ENCODE peak calls at places on chromosomes 16 and 17, in five cellular contexts. N is DND-41, V is psoas muscle, I is cardiac muscle cell, R is esophagus squamous epithelium. L is an unnamed sample. For H3K4me1, the result is how much of the 10 kb centered on the place peaks cover.

GRCh38 chr17:44540246-44541084 is 16.8 kb upstream of the FZD2 start:
- DNase-seq in R (no peak), N (no peak), I (no peak), V (no peak), L (no peak)

GRCh38 chr17:46167826-46168569 is 25.2 kb downstream of the KANSL1 start:
- DNase-seq in I (no peak), N (no peak), R (no peak), V (no peak), L (no peak)

GRCh38 chr17:80260791-80261158 is at the start of gene RNF213:
- DNase-seq in R (no peak), V (peak), I (peak), N (peak), L (peak)

GRCh38 chr17:13031718-13032350 is 14.0 kb upstream of the ELAC2 start:
- DNase-seq in R (no peak), N (peak), V (peak), I (peak), L (peak)

GRCh38 chr16:53061701-53062159 is 6.9 kb downstream of the CHD9 start:
- DNase-seq in N (peak), I (no peak), R (no peak), V (peak), L (no peak)

GRCh38 chr17:13864551-13864950 is 204.8 kb upstream of the COX10 start:
- DNase-seq in R (no peak), V (no peak), N (no peak), I (no peak), L (no peak)

GRCh38 chr16:28838558-28838918 is 7.6 kb downstream of the TUFM start:
- DNase-seq in V (no peak), R (no peak), N (no peak), I (no peak), L (no peak)

GRCh38 chr17:50212121-50212843 is 10.9 kb upstream of the COL1A1 start:
- DNase-seq in V (no peak), R (no peak), N (no peak), I (no peak), L (no peak)

GRCh38 chr17:65785109-65785508 is 223.7 kb upstream of the AXIN2 start:
- DNase-seq in I (no peak), R (no peak), N (no peak), V (no peak), L (no peak)

GRCh38 chr17:8226536-8227237 is 16.3 kb upstream of the AURKB start:
- DNase-seq in R (no peak), I (peak), N (no peak), V (peak), L (no peak)

GRCh38 chr16:974606-975312 is 4.0 kb upstream of the LMF1 start:
- DNase-seq in V (peak), I (peak), R (no peak), N (no peak), L (no peak)

GRCh38 chr17:5000237-5000639 is 2.5 kb downstream of the KIF1C start:
- DNase-seq in N (no peak), I (peak), R (no peak), V (peak), L (peak)

GRCh38 chr16:48596326-48596725 is 13.7 kb downstream of the N4BP1 start:
- DNase-seq in N (no peak), I (no peak), R (no peak), V (no peak), L (peak)

GRCh38 chr16:48607056-48607825 is 2.7 kb downstream of the N4BP1 start:
- DNase-seq in I (no peak), N (no peak), R (no peak), V (no peak), L (no peak)

GRCh38 chr17:31560836-31561235 is 169.4 kb downstream of the RAB11FIP4 start:
- DNase-seq in I (no peak), N (no peak), V (no peak), R (no peak), L (no peak)

GRCh38 chr17:31559647-31560501 is 168.4 kb downstream of the RAB11FIP4 start:
- DNase-seq in V (peak), N (no peak), I (no peak), R (no peak), L (no peak)

GRCh38 chr17:31556969-31557620 is 165.6 kb downstream of the RAB11FIP4 start:
- DNase-seq in V (no peak), I (no peak), N (no peak), R (no peak), L (no peak)

GRCh38 chr17:31561469-31562412 is 170.3 kb downstream of the RAB11FIP4 start:
- DNase-seq in R (no peak), I (no peak), V (peak), N (no peak), L (no peak)

GRCh38 chr17:31558748-31559646 is 167.5 kb downstream of the RAB11FIP4 start:
- DNase-seq in N (peak), V (peak), I (peak), R (no peak), L (peak)
- H3K27ac ChIP-seq in N (no peak), V (peak), I (no peak), R (peak), L (no peak)

DNA sequence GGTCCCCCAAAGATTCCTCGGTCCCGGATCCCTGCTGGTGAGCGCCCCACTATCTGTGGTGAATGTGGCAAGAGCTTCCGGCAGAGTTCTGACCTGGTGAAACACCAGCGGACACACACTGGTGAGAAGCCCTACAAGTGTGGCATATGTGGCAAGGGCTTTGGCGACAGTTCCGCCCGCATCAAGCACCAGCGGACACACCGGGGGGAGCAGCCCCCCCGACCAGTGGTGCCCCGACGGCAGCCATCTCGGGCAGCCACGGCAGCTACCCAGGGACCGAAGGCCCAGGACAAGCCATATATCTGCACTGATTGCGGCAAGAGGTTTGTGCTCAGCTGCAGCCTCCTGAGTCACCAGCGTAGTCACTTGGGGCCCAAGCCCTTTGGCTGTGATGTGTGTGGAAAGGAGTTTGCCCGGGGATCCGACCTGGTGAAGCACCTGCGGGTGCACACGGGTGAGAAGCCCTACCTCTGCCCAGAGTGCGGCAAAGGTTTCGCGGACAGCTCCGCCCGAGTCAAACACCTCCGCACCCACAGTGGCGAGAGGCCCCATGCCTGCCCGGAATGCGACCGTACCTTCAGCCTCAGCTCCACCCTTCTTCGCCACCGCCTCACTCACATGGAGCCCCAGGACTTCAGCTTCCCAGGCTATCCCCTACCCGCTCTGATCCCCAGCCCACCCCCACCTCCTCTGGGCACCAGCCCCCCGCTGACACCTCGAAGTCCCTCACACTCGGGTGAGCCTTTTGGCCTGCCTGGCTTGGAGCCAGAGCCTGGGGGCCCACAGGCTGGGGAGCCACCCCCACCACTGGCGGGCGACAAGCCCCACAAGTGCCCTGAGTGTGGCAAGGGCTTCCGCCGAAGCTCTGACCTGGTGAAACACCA is 2.8 kb downstream of the ZNF48 start:
- DNase-seq in N (no peak), I (no peak), R (no peak), V (no peak), L (no peak)
- H3K4me3 ChIP-seq in N (no peak), I (no peak), R (no peak), V (no peak), L (no peak)

DNA sequence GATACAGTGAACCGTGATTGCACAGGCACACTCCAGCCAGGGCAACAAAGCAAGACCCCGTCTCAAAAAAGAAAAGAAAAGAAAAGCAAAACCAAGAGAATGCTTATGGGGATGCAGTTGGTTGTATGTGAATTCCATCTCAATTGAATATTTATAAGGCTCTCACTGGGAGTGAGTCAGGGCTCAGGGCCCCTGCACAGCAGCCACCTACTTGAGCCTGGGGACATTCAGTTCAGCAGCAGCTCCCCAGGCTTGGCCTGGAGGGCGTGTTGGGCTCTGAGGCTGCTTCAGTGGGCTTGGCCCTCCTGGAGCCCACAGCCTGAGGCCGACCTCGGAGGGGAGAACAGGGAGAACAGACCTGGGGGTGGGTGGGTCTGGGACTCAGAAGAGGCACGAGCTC is 24.6 kb downstream of the ZFPM1 start:
- DNase-seq in I (no peak), N (no peak), R (no peak), V (no peak), L (no peak)
- H3K4me1 ChIP-seq in I (under half), N (under half), R (under half), V (under half), L (half or more)

GRCh38 chr16:68992521-68992920 is 112.9 kb upstream of the HAS3 start:
- DNase-seq in R (no peak), V (no peak), I (no peak), N (no peak), L (no peak)
- H3K27ac ChIP-seq in R (peak), V (no peak), I (no peak), N (no peak), L (no peak)

DNA sequence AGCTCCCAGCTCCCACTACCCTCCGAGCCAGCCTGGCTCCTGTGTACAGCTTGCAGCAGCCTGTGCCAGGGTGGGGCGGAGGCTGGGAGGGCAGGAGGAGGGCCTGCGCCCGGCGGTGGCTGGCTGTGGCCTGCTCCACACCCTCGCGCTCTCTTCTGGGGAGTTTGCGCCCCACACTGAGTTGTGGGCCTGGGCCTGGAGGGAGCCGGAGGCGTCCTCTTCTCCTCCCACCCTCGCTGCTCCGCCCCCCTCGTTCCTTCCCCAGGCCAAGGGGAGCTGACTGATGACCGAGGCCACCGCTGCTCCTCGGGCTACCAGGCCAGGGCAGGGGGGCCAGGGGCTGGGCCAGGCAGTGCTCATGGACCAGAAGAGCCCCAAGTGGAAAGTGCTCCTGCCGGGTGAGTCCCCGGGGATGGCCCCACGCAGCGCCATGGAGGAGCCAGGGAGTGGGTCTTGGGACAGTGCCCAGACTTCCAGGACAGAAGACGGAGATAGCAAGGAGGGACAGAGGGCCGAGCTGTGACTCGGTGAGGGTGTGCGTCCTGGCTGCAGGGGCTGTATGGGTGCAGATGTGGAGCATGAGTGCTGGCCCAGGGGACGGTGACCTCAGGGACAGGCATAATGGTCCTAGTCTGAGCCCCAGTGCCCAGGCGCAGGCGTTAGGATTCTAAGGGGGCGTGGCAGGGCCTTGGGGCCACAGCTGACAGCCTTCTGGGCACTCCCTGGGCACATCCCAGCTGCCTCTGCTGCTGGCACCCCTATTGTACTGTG is 242.1 kb upstream of the GSE1 start:
- DNase-seq in N (no peak), R (no peak), V (peak), I (no peak), L (no peak)
- H3K4me3 ChIP-seq in N (no peak), R (peak), V (no peak), I (no peak), L (no peak)

GRCh38 chr17:37830151-37830993 is 85.5 kb upstream of the HNF1B start:
- DNase-seq in I (no peak), R (no peak), V (no peak), N (no peak), L (no peak)

GRCh38 chr17:37827905-37828304 is 83.0 kb upstream of the HNF1B start:
- DNase-seq in V (no peak), R (no peak), N (no peak), I (no peak), L (no peak)

GRCh38 chr17:37828313-37829124 is 83.7 kb upstream of the HNF1B start:
- DNase-seq in I (no peak), V (no peak), R (no peak), N (no peak), L (no peak)

GRCh38 chr17:37831492-37831891 is 86.6 kb upstream of the HNF1B start:
- DNase-seq in V (no peak), I (no peak), N (no peak), R (no peak), L (no peak)

GRCh38 chr17:37829446-37830142 is 84.7 kb upstream of the HNF1B start:
- DNase-seq in I (no peak), V (no peak), N (no peak), R (no peak), L (no peak)
- H3K4me1 ChIP-seq in I (under half), V (under half), N (under half), R (under half), L (under half)

GRCh38 chr16:3138342-3138741 is 3.5 kb downstream of the ZNF213 start:
- DNase-seq in N (no peak), R (no peak), I (no peak), V (no peak), L (no peak)

GRCh38 chr16:3131755-3132377 is 3.0 kb upstream of the ZNF213 start:
- DNase-seq in N (peak), V (peak), I (peak), R (no peak), L (no peak)

GRCh38 chr16:3137267-3137666 is 2.4 kb downstream of the ZNF213 start:
- DNase-seq in V (no peak), R (no peak), I (no peak), N (no peak), L (no peak)

GRCh38 chr16:3135120-3135715 is 389 bp downstream of the ZNF213 start:
- DNase-seq in V (no peak), N (no peak), I (no peak), R (no peak), L (no peak)

DNA sequence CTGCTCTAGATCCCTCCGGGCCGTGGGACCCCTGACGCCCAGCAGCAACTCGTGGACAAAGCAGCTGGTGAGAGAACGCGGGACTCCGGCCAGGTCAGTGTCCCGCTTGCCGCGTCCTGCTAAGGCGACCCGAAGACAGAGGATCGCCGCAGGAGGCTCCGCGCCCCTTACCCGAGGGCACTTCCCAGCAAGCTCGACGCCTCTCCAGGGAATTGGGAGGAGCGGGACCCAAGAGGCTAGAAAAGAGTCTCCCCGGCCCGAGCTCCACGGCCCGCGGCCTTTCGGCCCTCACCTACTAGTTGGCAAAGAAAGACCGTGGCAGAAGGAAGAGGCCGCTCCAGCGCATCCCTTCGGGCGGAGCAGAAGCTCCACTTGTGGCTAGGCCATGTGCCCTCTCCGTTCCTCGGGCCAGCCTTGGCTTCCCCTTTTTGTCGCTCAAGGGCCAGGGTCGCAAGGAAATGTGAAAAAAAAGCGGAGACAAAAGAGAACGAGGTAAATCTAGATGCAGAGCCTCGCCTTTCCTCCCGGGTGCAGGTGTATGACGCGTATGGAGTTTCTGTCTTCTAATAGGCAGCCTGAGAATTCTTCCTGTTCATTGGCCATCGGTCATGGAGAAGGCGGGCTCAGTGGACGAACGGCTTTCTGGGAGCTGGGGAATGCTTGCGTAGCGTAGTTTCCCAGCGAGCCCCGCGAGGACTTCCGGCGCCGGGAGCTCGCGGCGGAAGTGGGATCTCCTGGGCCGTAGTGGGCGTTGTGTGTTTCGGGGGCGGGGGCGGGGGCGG is at the start of gene ZNF213:
- DNase-seq in I (peak), N (peak), R (peak), V (peak), L (peak)
- H3K27ac ChIP-seq in I (peak), N (peak), R (peak), V (peak), L (peak)

GRCh38 chr17:48563867-48564199 is 14.3 kb downstream of the HOXB4 start:
- DNase-seq in I (no peak), N (no peak), V (no peak), R (no peak), L (no peak)

GRCh38 chr17:48562934-48563333 is 15.2 kb downstream of the HOXB4 start:
- DNase-seq in R (no peak), N (no peak), I (no peak), V (no peak), L (no peak)

GRCh38 chr17:48565024-48565558 is 13.1 kb downstream of the HOXB4 start:
- DNase-seq in N (no peak), I (no peak), R (no peak), V (no peak), L (no peak)

GRCh38 chr17:48563385-48563838 is 14.7 kb downstream of the HOXB4 start:
- DNase-seq in I (no peak), N (no peak), R (no peak), V (no peak), L (no peak)

DNA sequence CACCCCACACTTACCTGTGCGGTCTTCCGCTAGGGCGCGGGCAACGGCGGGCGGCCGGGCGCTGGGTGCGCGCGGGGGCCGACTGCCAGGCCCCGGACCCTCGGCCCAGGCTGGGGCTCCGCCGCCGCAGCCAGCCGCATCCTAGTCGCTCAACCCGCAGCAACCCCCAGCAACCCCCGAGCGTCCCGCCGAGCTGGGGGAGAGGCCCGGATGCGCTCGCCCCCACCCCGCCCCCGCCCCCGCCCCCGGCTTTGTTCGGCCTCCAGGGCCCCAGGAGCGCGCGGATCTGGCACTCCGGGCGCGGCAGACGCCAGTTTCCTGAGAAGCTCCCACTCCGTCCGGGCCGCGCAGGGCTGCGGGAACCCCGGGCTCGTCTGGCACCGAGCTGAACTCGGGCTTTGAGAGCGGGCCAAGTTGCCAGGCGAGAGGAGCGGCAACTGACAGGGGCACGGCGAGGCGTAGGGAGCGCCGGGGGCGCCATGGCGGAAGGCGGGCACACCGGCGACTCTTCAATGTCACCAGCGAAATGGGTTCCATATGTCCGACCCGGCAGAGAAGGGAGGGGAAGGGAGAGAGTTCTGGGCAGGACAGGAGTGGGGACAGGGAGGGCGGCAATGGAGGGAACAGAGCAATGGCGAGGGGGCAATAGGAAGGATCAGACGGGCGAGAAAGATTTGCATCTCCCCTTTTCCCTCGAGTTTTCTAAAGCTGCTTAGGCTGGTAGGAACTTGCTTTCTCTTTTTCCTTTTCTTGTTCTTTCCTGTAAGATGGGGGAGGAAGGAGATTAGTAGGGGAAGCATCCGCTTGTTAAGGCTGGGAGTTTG is 13.7 kb downstream of the HOXB4 start:
- DNase-seq in R (no peak), V (no peak), I (no peak), N (no peak), L (no peak)
- H3K4me3 ChIP-seq in R (peak), V (peak), I (peak), N (no peak), L (no peak)

GRCh38 chr16:81796035-81796434 is 16.9 kb downstream of the PLCG2 start:
- DNase-seq in R (no peak), I (no peak), V (no peak), N (peak), L (no peak)
- H3K4me1 ChIP-seq in R (under half), I (under half), V (under half), N (under half), L (under half)